ENCODE peak calls at places on chromosomes 1 and 21, in five cellular contexts. E is HTR-8/SVneo; O is stimulated activated CD8-positive, alpha-beta memory T cell treated with anti-CD3 and anti-CD28 coated beads, Interleukin-2, amount 100 ng/mL, for 48 hours; B is neural crest cell; D is effector memory CD8-positive, alpha-beta T cell. T is an unnamed sample.

GRCh38 chr1:194069831-194070218 is 883.4 kb upstream of the B3GALT2 start:
- DNase-seq in B (no peak), E (no peak), O (no peak), D (no peak), T (no peak)

GRCh38 chr1:160193091-160193819 is 2.9 kb downstream of the CASQ1 start:
- DNase-seq in E (peak), D (peak), O (peak), B (peak), T (peak)

GRCh38 chr21:36188081-36188681 is 31.6 kb downstream of the DOP1B start:
- DNase-seq in E (no peak), O (no peak), D (no peak), B (no peak), T (no peak)

GRCh38 chr1:182611326-182611725 is 7.1 kb upstream of the RGS16 start:
- DNase-seq in B (no peak), D (no peak), O (no peak), E (no peak), T (no peak)

GRCh38 chr21:27024971-27025370 is 58.1 kb upstream of the ADAMTS5 start:
- DNase-seq in B (no peak), D (no peak), O (no peak), E (no peak), T (no peak)

GRCh38 chr1:31984419-31985347 is 29.0 kb upstream of the KHDRBS1 start:
- DNase-seq in B (no peak), O (no peak), E (no peak), D (peak), T (no peak)

GRCh38 chr1:8165595-8166360 is 139.7 kb upstream of the ERRFI1 start:
- DNase-seq in E (no peak), D (no peak), O (no peak), B (no peak), T (no peak)

GRCh38 chr1:204045430-204045829 is 27.5 kb upstream of the SOX13 start:
- DNase-seq in E (no peak), O (no peak), B (no peak), D (no peak), T (no peak)

GRCh38 chr1:156750191-156750931 is 1.1 kb downstream of the HDGF start:
- DNase-seq in E (no peak), B (no peak), O (no peak), D (peak), T (peak)

GRCh38 chr1:179143332-179143731 is 61.5 kb downstream of the TOR3A start:
- DNase-seq in O (no peak), D (no peak), B (no peak), E (no peak), T (no peak)

GRCh38 chr1:97630968-97631367 is 289.9 kb downstream of the DPYD start:
- DNase-seq in D (no peak), E (no peak), B (no peak), O (no peak), T (peak)

GRCh38 chr1:198679535-198680173 is 40.8 kb downstream of the PTPRC start:
- DNase-seq in E (no peak), D (peak), B (no peak), O (no peak), T (no peak)

GRCh38 chr1:223123238-223123976 is 19.6 kb downstream of the TLR5 start:
- DNase-seq in D (peak), O (peak), E (peak), B (peak), T (peak)

GRCh38 chr1:147243228-147243685 is 773 bp downstream of the CHD1L start:
- DNase-seq in E (peak), B (peak), O (no peak), D (no peak), T (no peak)

GRCh38 chr1:118485757-118486156 is 300.7 kb upstream of the SPAG17 start:
- DNase-seq in D (no peak), B (no peak), E (no peak), O (no peak), T (no peak)

GRCh38 chr1:244050835-244051444 is at the start of gene ZBTB18:
- DNase-seq in D (no peak), E (peak), O (no peak), B (no peak), T (peak)

GRCh38 chr21:38277501-38278111 is 20.8 kb downstream of the KCNJ15 start:
- DNase-seq in O (no peak), B (no peak), D (no peak), E (peak), T (no peak)

GRCh38 chr1:80375662-80376061 is 1369.1 kb upstream of the ADGRL4 start:
- DNase-seq in E (peak), B (no peak), O (no peak), D (no peak), T (no peak)

GRCh38 chr1:59669752-59670312 is 144.9 kb upstream of the HOOK1 start:
- DNase-seq in E (peak), B (peak), D (no peak), O (no peak), T (peak)

GRCh38 chr1:113945329-113945728 is 16.2 kb downstream of the HIPK1 start:
- DNase-seq in B (no peak), O (no peak), E (no peak), D (no peak), T (no peak)

GRCh38 chr1:161994153-161994814 is 29.4 kb downstream of the OLFML2B start:
- DNase-seq in E (no peak), B (no peak), O (no peak), D (no peak), T (no peak)

GRCh38 chr21:38773108-38774061 is 32.3 kb upstream of the ETS2 start:
- DNase-seq in D (no peak), O (no peak), E (peak), B (no peak), T (no peak)

GRCh38 chr1:168760241-168760640 is 31.2 kb upstream of the DPT start:
- DNase-seq in B (no peak), E (no peak), O (no peak), D (no peak), T (no peak)

GRCh38 chr1:221069178-221069903 is 190.1 kb downstream of the HLX start:
- DNase-seq in B (no peak), O (no peak), D (no peak), E (no peak), T (no peak)

GRCh38 chr1:179366093-179366800 is 476 bp downstream of the AXDND1 start:
- DNase-seq in E (no peak), D (no peak), O (no peak), B (no peak), T (no peak)

T was measured in retina.